ENCODE peak calls at places on chromosome 2, in four cellular contexts. One of them, this sample, is unnamed.
A peak's percentile ranks its signal among the peaks of the same experiment; 100 is the strongest.

GRCh38 chr2:181656450-181657261 is at the start of gene CERKL:
- DNase-seq in GM23248: peak; percentile 36
- DNase-seq in upper lobe of right lung: peak; percentile 85
- DNase-seq in CD4-positive, CD25-positive, alpha-beta regulatory T cell: no peak
- DNase-seq in this sample: peak; percentile 36

GRCh38 chr2:25301453-25302352 is 40.0 kb downstream of the DNMT3A start:
- DNase-seq in GM23248: peak; percentile 90
- DNase-seq in CD4-positive, CD25-positive, alpha-beta regulatory T cell: no peak
- DNase-seq in upper lobe of right lung: no peak
- DNase-seq in this sample: peak; percentile 85

GRCh38 chr2:240558229-240558885 is 569 bp upstream of the ANKMY1 start:
- DNase-seq in upper lobe of right lung: no peak
- DNase-seq in CD4-positive, CD25-positive, alpha-beta regulatory T cell: no peak
- DNase-seq in GM23248: no peak
- DNase-seq in this sample: no peak

GRCh38 chr2:38775097-38775920 is 2.7 kb upstream of the GEMIN6 start:
- DNase-seq in CD4-positive, CD25-positive, alpha-beta regulatory T cell: no peak
- DNase-seq in upper lobe of right lung: no peak
- DNase-seq in GM23248: no peak
- DNase-seq in this sample: no peak

GRCh38 chr2:176075476-176075875 is 8.3 kb downstream of the EVX2 start:
- DNase-seq in GM23248: no peak
- DNase-seq in CD4-positive, CD25-positive, alpha-beta regulatory T cell: no peak
- DNase-seq in upper lobe of right lung: no peak
- DNase-seq in this sample: no peak

GRCh38 chr2:157662401-157662800 is 33.7 kb upstream of the ACVR1C start:
- DNase-seq in CD4-positive, CD25-positive, alpha-beta regulatory T cell: no peak
- DNase-seq in GM23248: no peak
- DNase-seq in upper lobe of right lung: no peak
- DNase-seq in this sample: no peak

GRCh38 chr2:121363632-121364420 is 78.8 kb upstream of the TFCP2L1 start:
- DNase-seq in upper lobe of right lung: no peak
- DNase-seq in GM23248: peak; percentile 90
- DNase-seq in CD4-positive, CD25-positive, alpha-beta regulatory T cell: no peak
- DNase-seq in this sample: no peak

GRCh38 chr2:48852938-48853337 is 97.4 kb upstream of the LHCGR start:
- DNase-seq in CD4-positive, CD25-positive, alpha-beta regulatory T cell: no peak
- DNase-seq in GM23248: peak; percentile 16
- DNase-seq in upper lobe of right lung: no peak
- DNase-seq in this sample: no peak

GRCh38 chr2:37855283-37856041 is 69.6 kb upstream of the RMDN2 start:
- DNase-seq in CD4-positive, CD25-positive, alpha-beta regulatory T cell: no peak
- DNase-seq in upper lobe of right lung: peak; percentile 67
- DNase-seq in GM23248: peak; percentile 39
- DNase-seq in this sample: no peak

GRCh38 chr2:12300927-12301326 is 415.8 kb upstream of the TRIB2 start:
- DNase-seq in CD4-positive, CD25-positive, alpha-beta regulatory T cell: no peak
- DNase-seq in GM23248: peak; percentile 57
- DNase-seq in upper lobe of right lung: no peak
- DNase-seq in this sample: no peak

GRCh38 chr2:61950133-61950560 is 44.7 kb downstream of the COMMD1 start:
- DNase-seq in CD4-positive, CD25-positive, alpha-beta regulatory T cell: no peak
- DNase-seq in upper lobe of right lung: no peak
- DNase-seq in GM23248: no peak
- DNase-seq in this sample: no peak

GRCh38 chr2:24793752-24794477 is 690 bp downstream of the CENPO start:
- DNase-seq in upper lobe of right lung: no peak
- DNase-seq in CD4-positive, CD25-positive, alpha-beta regulatory T cell: no peak
- DNase-seq in GM23248: peak; percentile 63
- DNase-seq in this sample: no peak

GRCh38 chr2:168346725-168347477 is 99.5 kb upstream of the STK39 start:
- DNase-seq in upper lobe of right lung: no peak
- DNase-seq in CD4-positive, CD25-positive, alpha-beta regulatory T cell: peak; percentile 28
- DNase-seq in GM23248: peak; percentile 85
- DNase-seq in this sample: peak; percentile 13

GRCh38 chr2:23954325-23955014 is 14.2 kb downstream of the UBXN2A start:
- DNase-seq in upper lobe of right lung: no peak
- DNase-seq in GM23248: peak; percentile 50
- DNase-seq in CD4-positive, CD25-positive, alpha-beta regulatory T cell: no peak
- DNase-seq in this sample: no peak

GRCh38 chr2:27829791-27830190 is 58.3 kb downstream of the MRPL33 start:
- DNase-seq in upper lobe of right lung: no peak
- DNase-seq in CD4-positive, CD25-positive, alpha-beta regulatory T cell: no peak
- DNase-seq in GM23248: no peak
- DNase-seq in this sample: no peak

GRCh38 chr2:196821195-196821594 is 12.0 kb upstream of the C2orf66 start:
- DNase-seq in CD4-positive, CD25-positive, alpha-beta regulatory T cell: no peak
- DNase-seq in upper lobe of right lung: no peak
- DNase-seq in GM23248: peak; percentile 68
- DNase-seq in this sample: no peak

GRCh38 chr2:96895709-96896651 is 26.1 kb upstream of the SEMA4C start:
- DNase-seq in GM23248: no peak
- DNase-seq in CD4-positive, CD25-positive, alpha-beta regulatory T cell: no peak
- DNase-seq in upper lobe of right lung: no peak
- DNase-seq in this sample: no peak

GRCh38 chr2:132009874-132010521 is 151.8 kb downstream of the ANKRD30BL start:
- DNase-seq in upper lobe of right lung: peak; percentile 46
- DNase-seq in GM23248: peak; percentile 34
- DNase-seq in CD4-positive, CD25-positive, alpha-beta regulatory T cell: no peak
- DNase-seq in this sample: no peak

GRCh38 chr2:240323601-240324291 is 111.7 kb upstream of the GPC1 start:
- DNase-seq in upper lobe of right lung: no peak
- DNase-seq in CD4-positive, CD25-positive, alpha-beta regulatory T cell: no peak
- DNase-seq in GM23248: no peak
- DNase-seq in this sample: no peak

GRCh38 chr2:231640229-231640628 is 47.6 kb downstream of the TEX44 start:
- DNase-seq in GM23248: peak; percentile 82
- DNase-seq in CD4-positive, CD25-positive, alpha-beta regulatory T cell: no peak
- DNase-seq in upper lobe of right lung: no peak
- DNase-seq in this sample: no peak

GRCh38 chr2:225748606-225749005 is 349.1 kb downstream of the NYAP2 start:
- DNase-seq in CD4-positive, CD25-positive, alpha-beta regulatory T cell: no peak
- DNase-seq in upper lobe of right lung: no peak
- DNase-seq in GM23248: no peak
- DNase-seq in this sample: no peak

GRCh38 chr2:240571314-240571973 is 3.2 kb downstream of the RNPEPL1 start:
- DNase-seq in CD4-positive, CD25-positive, alpha-beta regulatory T cell: no peak
- DNase-seq in GM23248: no peak
- DNase-seq in upper lobe of right lung: peak; percentile 40
- DNase-seq in this sample: no peak

GRCh38 chr2:168397629-168398028 is 58.4 kb upstream of the CERS6 start:
- DNase-seq in GM23248: peak; percentile 17
- DNase-seq in upper lobe of right lung: no peak
- DNase-seq in CD4-positive, CD25-positive, alpha-beta regulatory T cell: no peak
- DNase-seq in this sample: no peak

GRCh38 chr2:48589170-48589767 is 28.4 kb upstream of the GTF2A1L start:
- DNase-seq in upper lobe of right lung: no peak
- DNase-seq in CD4-positive, CD25-positive, alpha-beta regulatory T cell: no peak
- DNase-seq in GM23248: peak; percentile 66
- DNase-seq in this sample: no peak

GRCh38 chr2:42567389-42567788 is 1.0 kb upstream of the MTA3 start:
- DNase-seq in upper lobe of right lung: no peak
- DNase-seq in CD4-positive, CD25-positive, alpha-beta regulatory T cell: no peak
- DNase-seq in GM23248: peak; percentile 66
- DNase-seq in this sample: no peak

GRCh38 chr2:177328056-177328455 is 63.5 kb upstream of the NFE2L2 start:
- DNase-seq in CD4-positive, CD25-positive, alpha-beta regulatory T cell: no peak
- DNase-seq in upper lobe of right lung: no peak
- DNase-seq in GM23248: no peak
- DNase-seq in this sample: no peak

GRCh38 chr2:199186226-199186864 is 271.4 kb downstream of the SATB2 start:
- DNase-seq in upper lobe of right lung: no peak
- DNase-seq in GM23248: no peak
- DNase-seq in CD4-positive, CD25-positive, alpha-beta regulatory T cell: no peak
- DNase-seq in this sample: no peak

GRCh38 chr2:12034303-12034861 is 287.9 kb downstream of the LPIN1 start:
- DNase-seq in CD4-positive, CD25-positive, alpha-beta regulatory T cell: no peak
- DNase-seq in upper lobe of right lung: no peak
- DNase-seq in GM23248: no peak
- DNase-seq in this sample: peak; percentile 50

GRCh38 chr2:179344280-179344961 is 79.8 kb upstream of the SESTD1 start:
- DNase-seq in GM23248: peak; percentile 60
- DNase-seq in CD4-positive, CD25-positive, alpha-beta regulatory T cell: no peak
- DNase-seq in upper lobe of right lung: no peak
- DNase-seq in this sample: no peak

GRCh38 chr2:69804416-69804815 is 25.0 kb upstream of the GMCL1 start:
- DNase-seq in CD4-positive, CD25-positive, alpha-beta regulatory T cell: no peak
- DNase-seq in upper lobe of right lung: no peak
- DNase-seq in GM23248: no peak
- DNase-seq in this sample: no peak

GRCh38 chr2:37665622-37666362 is 5.7 kb downstream of the CDC42EP3 start:
- DNase-seq in upper lobe of right lung: no peak
- DNase-seq in CD4-positive, CD25-positive, alpha-beta regulatory T cell: no peak
- DNase-seq in GM23248: no peak
- DNase-seq in this sample: no peak

GRCh38 chr2:105873281-105873680 is 128.6 kb downstream of the NCK2 start:
- DNase-seq in upper lobe of right lung: no peak
- DNase-seq in GM23248: no peak
- DNase-seq in CD4-positive, CD25-positive, alpha-beta regulatory T cell: no peak
- DNase-seq in this sample: no peak

GRCh38 chr2:45000341-45000901 is 8.8 kb downstream of the SIX2 start:
- DNase-seq in CD4-positive, CD25-positive, alpha-beta regulatory T cell: no peak
- DNase-seq in upper lobe of right lung: no peak
- DNase-seq in GM23248: no peak
- DNase-seq in this sample: no peak

GRCh38 chr2:218960196-218961165 is 1.0 kb downstream of the CDK5R2 start:
- DNase-seq in upper lobe of right lung: no peak
- DNase-seq in CD4-positive, CD25-positive, alpha-beta regulatory T cell: no peak
- DNase-seq in GM23248: no peak
- DNase-seq in this sample: peak; percentile 35

GRCh38 chr2:149487189-149487588 is 100.4 kb downstream of the MMADHC start:
- DNase-seq in GM23248: peak; percentile 10
- DNase-seq in upper lobe of right lung: no peak
- DNase-seq in CD4-positive, CD25-positive, alpha-beta regulatory T cell: no peak
- DNase-seq in this sample: no peak

GRCh38 chr2:64995041-64995440 is 5.8 kb downstream of the SLC1A4 start:
- DNase-seq in GM23248: no peak
- DNase-seq in upper lobe of right lung: no peak
- DNase-seq in CD4-positive, CD25-positive, alpha-beta regulatory T cell: no peak
- DNase-seq in this sample: no peak

GRCh38 chr2:64992218-64992617 is 3.0 kb downstream of the SLC1A4 start:
- DNase-seq in CD4-positive, CD25-positive, alpha-beta regulatory T cell: no peak
- DNase-seq in upper lobe of right lung: no peak
- DNase-seq in GM23248: no peak
- DNase-seq in this sample: no peak

GRCh38 chr2:64989982-64990614 is 899 bp downstream of the SLC1A4 start:
- DNase-seq in upper lobe of right lung: no peak
- DNase-seq in GM23248: peak; percentile 72
- DNase-seq in CD4-positive, CD25-positive, alpha-beta regulatory T cell: no peak
- DNase-seq in this sample: no peak

GRCh38 chr2:64990823-64991222 is 1.6 kb downstream of the SLC1A4 start:
- DNase-seq in upper lobe of right lung: no peak
- DNase-seq in GM23248: peak; percentile 22
- DNase-seq in CD4-positive, CD25-positive, alpha-beta regulatory T cell: no peak
- DNase-seq in this sample: no peak

DNA sequence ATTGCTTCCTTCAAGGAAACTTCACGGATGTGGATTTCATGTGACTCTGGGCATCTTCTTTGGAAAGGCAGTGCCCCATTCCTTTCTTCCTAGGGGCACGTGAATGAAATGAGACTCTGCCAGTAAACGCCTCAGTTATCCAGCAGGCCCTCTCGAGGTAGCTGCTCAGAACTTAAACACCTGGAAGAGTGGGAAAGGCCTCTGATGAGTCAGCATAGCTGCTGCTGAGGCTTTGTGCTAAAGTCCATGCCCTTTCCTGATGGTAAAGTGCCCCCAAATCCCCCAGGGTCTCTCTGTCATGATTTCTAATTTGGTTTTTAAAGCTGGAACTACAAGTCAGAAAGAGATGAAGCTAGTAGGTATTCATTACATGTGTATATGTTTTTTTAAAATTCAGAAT is 3.8 kb downstream of the SLC1A4 start:
- DNase-seq in GM23248: no peak
- DNase-seq in CD4-positive, CD25-positive, alpha-beta regulatory T cell: no peak
- DNase-seq in upper lobe of right lung: no peak
- DNase-seq in this sample: no peak
- H3K4me3 ChIP-seq in GM23248: no peak overlapping the region
- H3K4me3 ChIP-seq in CD4-positive, CD25-positive, alpha-beta regulatory T cell: peak overlapping the region; percentile 48
- H3K4me3 ChIP-seq in upper lobe of right lung: no peak overlapping the region
- H3K4me3 ChIP-seq in this sample: peak overlapping the region; percentile 56

GRCh38 chr2:29139731-29140130 is 24.5 kb downstream of the CLIP4 start:
- DNase-seq in CD4-positive, CD25-positive, alpha-beta regulatory T cell: no peak
- DNase-seq in upper lobe of right lung: no peak
- DNase-seq in GM23248: no peak
- DNase-seq in this sample: no peak
- H3K36me3 ChIP-seq in CD4-positive, CD25-positive, alpha-beta regulatory T cell: peaks cover 21% of the 10 kb centered on the region
- H3K36me3 ChIP-seq in upper lobe of right lung: peaks cover 20% of the 10 kb centered on the region
- H3K36me3 ChIP-seq in GM23248: peaks cover 29% of the 10 kb centered on the region
- H3K36me3 ChIP-seq in this sample: peaks cover 2% of the 10 kb centered on the region

DNA sequence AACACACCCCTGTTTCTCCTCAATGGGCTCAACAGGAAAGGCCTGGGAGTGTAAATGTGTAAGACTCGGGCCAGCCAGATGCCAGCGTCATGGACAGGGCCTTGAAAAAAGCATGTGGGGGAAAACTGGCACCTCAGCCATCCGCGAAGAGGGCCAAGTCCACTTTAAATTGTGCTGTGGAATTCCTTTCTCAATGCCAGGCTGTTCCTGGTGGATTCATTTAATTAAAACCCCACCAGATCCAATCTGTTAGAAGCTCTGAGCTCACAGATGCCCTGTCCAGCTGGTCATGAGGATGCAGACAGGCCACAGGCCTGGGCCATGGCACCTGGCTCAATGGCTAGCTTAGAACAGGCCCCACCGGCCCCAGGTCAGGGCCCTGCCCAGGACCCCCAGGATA is 24.8 kb downstream of the KCNK3 start:
- DNase-seq in upper lobe of right lung: no peak
- DNase-seq in CD4-positive, CD25-positive, alpha-beta regulatory T cell: no peak
- DNase-seq in GM23248: no peak
- DNase-seq in this sample: no peak
- H3K4me3 ChIP-seq in upper lobe of right lung: no peak overlapping the region
- H3K4me3 ChIP-seq in CD4-positive, CD25-positive, alpha-beta regulatory T cell: no peak overlapping the region
- H3K4me3 ChIP-seq in GM23248: no peak overlapping the region
- H3K4me3 ChIP-seq in this sample: no peak overlapping the region

GRCh38 chr2:53715568-53715967 is 52.0 kb upstream of the CHAC2 start:
- DNase-seq in CD4-positive, CD25-positive, alpha-beta regulatory T cell: no peak
- DNase-seq in GM23248: peak; percentile 32
- DNase-seq in upper lobe of right lung: no peak
- DNase-seq in this sample: no peak

GRCh38 chr2:53708988-53709387 is 58.6 kb upstream of the CHAC2 start:
- DNase-seq in upper lobe of right lung: no peak
- DNase-seq in GM23248: no peak
- DNase-seq in CD4-positive, CD25-positive, alpha-beta regulatory T cell: no peak
- DNase-seq in this sample: no peak

DNA sequence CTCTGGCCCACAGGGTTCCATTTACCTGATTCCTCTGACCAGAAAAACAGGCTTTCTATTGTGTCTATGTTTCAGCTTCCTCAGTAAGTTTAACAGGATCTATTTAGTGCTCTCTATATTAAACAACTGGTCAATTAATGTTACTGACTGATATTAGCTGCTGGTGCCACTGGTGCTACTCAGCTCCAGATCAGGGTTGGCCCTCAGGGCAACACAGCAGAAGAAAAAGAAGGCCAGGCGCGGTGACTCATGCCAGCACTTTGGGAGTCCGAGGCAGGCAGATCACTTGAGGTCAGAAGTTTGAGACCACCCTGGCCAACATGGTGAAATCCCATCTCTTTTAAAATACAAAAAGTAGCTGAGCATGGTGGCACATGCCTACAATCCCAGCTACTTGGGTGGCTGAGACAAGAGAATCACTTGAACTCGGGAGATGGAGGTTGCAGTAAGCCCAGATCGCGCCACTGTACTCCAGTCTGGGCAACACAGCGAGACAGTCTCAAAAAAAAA is 56.3 kb upstream of the CHAC2 start:
- DNase-seq in GM23248: no peak
- DNase-seq in upper lobe of right lung: no peak
- DNase-seq in CD4-positive, CD25-positive, alpha-beta regulatory T cell: no peak
- DNase-seq in this sample: no peak
- H3K36me3 ChIP-seq in GM23248: peaks cover 5% of the 10 kb centered on the region
- H3K36me3 ChIP-seq in upper lobe of right lung: peaks cover 30% of the 10 kb centered on the region
- H3K36me3 ChIP-seq in CD4-positive, CD25-positive, alpha-beta regulatory T cell: peaks cover 51% of the 10 kb centered on the region
- H3K36me3 ChIP-seq in this sample: peaks cover 10% of the 10 kb centered on the region

This sample was measured in GM06990.